ENCODE peak calls at places on chromosomes 4 and X, in eight cellular contexts. D, G, A, V, W, K, M and R are unnamed samples.

GRCh38 chr4:23932935-23933334 is 43.1 kb upstream of the PPARGC1A start:
- DNase-seq in D (peak), G (no peak), A (peak), V (no peak), W (peak), K (no peak), M (no peak), R (no peak)

GRCh38 chr4:17309567-17310268 is 202.2 kb downstream of the QDPR start:
- DNase-seq in D (peak), G (no peak), A (peak), V (no peak), W (no peak), K (no peak), M (no peak), R (no peak)

GRCh38 chr4:2087170-2087569 is 28.0 kb downstream of the NAT8L start:
- DNase-seq in D (no peak), G (no peak), A (no peak), V (no peak), W (no peak), K (no peak), M (no peak), R (no peak)

GRCh38 chr4:57074753-57075152 is 35.4 kb downstream of the IGFBP7 start:
- DNase-seq in D (peak), G (no peak), A (peak), V (no peak), W (peak), K (no peak), M (no peak), R (no peak)

GRCh38 chr4:153471691-153472080 is 5.5 kb downstream of the TMEM131L start:
- DNase-seq in D (no peak), G (no peak), A (no peak), V (peak), W (no peak), K (peak), M (peak), R (no peak)

GRCh38 chr4:94307231-94307840 is 35.3 kb downstream of the HPGDS start:
- DNase-seq in D (no peak), G (no peak), A (no peak), V (no peak), W (no peak), K (no peak), M (no peak), R (no peak)

GRCh38 chr4:1177274-1178141 is 5.1 kb upstream of the SPON2 start:
- DNase-seq in D (no peak), G (peak), A (no peak), V (no peak), W (no peak), K (no peak), M (no peak), R (no peak)

GRCh38 chrX:106811131-106811910 is 8.8 kb downstream of the TBC1D8B start:
- DNase-seq in D (no peak), G (no peak), A (no peak), V (no peak), W (no peak), K (no peak), M (no peak), R (no peak)

GRCh38 chr4:150683775-150684350 is 101.9 kb downstream of the MAB21L2 start:
- DNase-seq in D (no peak), G (no peak), A (no peak), V (no peak), W (no peak), K (no peak), M (no peak), R (no peak)

GRCh38 chr4:54581807-54582206 is 76.0 kb upstream of the KIT start:
- DNase-seq in D (no peak), G (no peak), A (no peak), V (no peak), W (no peak), K (no peak), M (no peak), R (no peak)

GRCh38 chrX:42934020-42934701 is 156.2 kb upstream of the PPP1R2C start:
- DNase-seq in D (no peak), G (no peak), A (no peak), V (peak), W (no peak), K (no peak), M (no peak), R (no peak)

GRCh38 chr4:109183851-109184345 is 118.6 kb downstream of the COL25A1 start:
- DNase-seq in D (no peak), G (no peak), A (no peak), V (no peak), W (no peak), K (no peak), M (no peak), R (no peak)

GRCh38 chrX:11557120-11557519 is 108.6 kb downstream of the ARHGAP6 start:
- DNase-seq in D (peak), G (no peak), A (peak), V (no peak), W (peak), K (no peak), M (no peak), R (no peak)

GRCh38 chrX:32591589-32591988 is 619.8 kb downstream of the DMD start:
- DNase-seq in D (no peak), G (peak), A (no peak), V (no peak), W (no peak), K (no peak), M (no peak), R (no peak)

GRCh38 chr4:159283697-159284492 is 181.0 kb downstream of the RAPGEF2 start:
- DNase-seq in D (peak), G (no peak), A (peak), V (no peak), W (peak), K (no peak), M (no peak), R (no peak)

GRCh38 chrX:39988496-39988895 is 109.3 kb downstream of the BCOR start:
- DNase-seq in D (no peak), G (no peak), A (no peak), V (no peak), W (no peak), K (no peak), M (no peak), R (no peak)

GRCh38 chr4:107665001-107665400 is 55.0 kb downstream of the PAPSS1 start:
- DNase-seq in D (peak), G (no peak), A (peak), V (no peak), W (no peak), K (no peak), M (no peak), R (no peak)

GRCh38 chr4:23276076-23276475 is 583.3 kb downstream of the GBA3 start:
- DNase-seq in D (no peak), G (no peak), A (no peak), V (no peak), W (no peak), K (no peak), M (no peak), R (no peak)

GRCh38 chr4:15938640-15939039 is at the start of gene FGFBP1:
- DNase-seq in D (no peak), G (no peak), A (no peak), V (no peak), W (no peak), K (no peak), M (no peak), R (no peak)

GRCh38 chr4:169620846-169621228 is 459 bp downstream of the CLCN3 start:
- DNase-seq in D (no peak), G (no peak), A (no peak), V (no peak), W (no peak), K (peak), M (no peak), R (no peak)

GRCh38 chr4:8664031-8664805 is 71.7 kb downstream of the CPZ start:
- DNase-seq in D (no peak), G (no peak), A (no peak), V (no peak), W (no peak), K (no peak), M (no peak), R (no peak)

GRCh38 chr4:162274354-162274753 is 110.6 kb upstream of the FSTL5 start:
- DNase-seq in D (no peak), G (no peak), A (no peak), V (no peak), W (no peak), K (no peak), M (no peak), R (no peak)

GRCh38 chr4:384311-385010 is 46.8 kb downstream of the ZNF141 start:
- DNase-seq in D (no peak), G (no peak), A (no peak), V (peak), W (no peak), K (no peak), M (no peak), R (no peak)

GRCh38 chr4:21765810-21766407 is 182.7 kb downstream of the KCNIP4 start:
- DNase-seq in D (peak), G (no peak), A (peak), V (peak), W (peak), K (peak), M (no peak), R (no peak)

GRCh38 chr4:163603246-163603645 is 108.8 kb downstream of the TMA16 start:
- DNase-seq in D (no peak), G (no peak), A (no peak), V (no peak), W (no peak), K (no peak), M (no peak), R (no peak)

GRCh38 chr4:189385579-189385978 is 555.1 kb upstream of the FRG1 start:
- DNase-seq in D (no peak), G (no peak), A (no peak), V (no peak), W (no peak), K (no peak), M (no peak), R (no peak)

GRCh38 chr4:145982791-145983190 is 44.2 kb upstream of the ZNF827 start:
- DNase-seq in D (no peak), G (no peak), A (no peak), V (no peak), W (no peak), K (no peak), M (no peak), R (no peak)

GRCh38 chr4:137956256-137956655 is 285.9 kb downstream of the SLC7A11 start:
- DNase-seq in D (no peak), G (no peak), A (no peak), V (no peak), W (no peak), K (no peak), M (no peak), R (no peak)

GRCh38 chrX:125090046-125090445 is 229.6 kb upstream of the TEX13C start:
- DNase-seq in D (no peak), G (no peak), A (no peak), V (no peak), W (no peak), K (no peak), M (no peak), R (no peak)

GRCh38 chr4:70945452-70946055 is 43.4 kb downstream of the MOB1B start:
- DNase-seq in D (peak), G (no peak), A (no peak), V (no peak), W (no peak), K (no peak), M (no peak), R (no peak)

GRCh38 chr4:41719417-41719816 is 29.1 kb downstream of the PHOX2B start:
- DNase-seq in D (no peak), G (no peak), A (no peak), V (no peak), W (no peak), K (no peak), M (no peak), R (no peak)

GRCh38 chr4:138499627-138500026 is 257.5 kb upstream of the SLC7A11 start:
- DNase-seq in D (no peak), G (no peak), A (no peak), V (no peak), W (no peak), K (no peak), M (no peak), R (no peak)

GRCh38 chr4:56618734-56619133 is 62.4 kb downstream of the HOPX start:
- DNase-seq in D (no peak), G (no peak), A (no peak), V (no peak), W (no peak), K (no peak), M (no peak), R (no peak)

GRCh38 chrX:10010686-10011085 is 43.5 kb downstream of the CLDN34 start:
- DNase-seq in D (peak), G (no peak), A (peak), V (no peak), W (no peak), K (no peak), M (no peak), R (no peak)

GRCh38 chr4:54484361-54484760 is 173.4 kb upstream of the KIT start:
- DNase-seq in D (no peak), G (no peak), A (no peak), V (no peak), W (no peak), K (no peak), M (no peak), R (no peak)